ENCODE peak calls at places on chromosomes 16 and 17, in five cellular contexts. A is activated B cell treated with CpG ODN at 0.5 μM for 24 hours, Y is IMR-90, V is hippocampal formation, R is NCI-H460. O is an unnamed sample.

GRCh38 chr17:280901-281300 is 71.7 kb downstream of the RPH3AL start:
- DNase-seq in Y (no peak), A (no peak), V (no peak), R (no peak), O (no peak)

GRCh38 chr17:4492762-4493561 is 5.7 kb upstream of the SPNS2 start:
- DNase-seq in Y (peak), R (peak), V (no peak), A (no peak), O (no peak)

GRCh38 chr16:49491736-49492089 is 118.1 kb downstream of the C16orf78 start:
- DNase-seq in A (no peak), V (no peak), Y (no peak), R (no peak), O (no peak)

GRCh38 chr17:30477758-30478115 is 529 bp downstream of the GOSR1 start:
- DNase-seq in R (no peak), A (no peak), Y (peak), V (no peak), O (no peak)

GRCh38 chr17:77879226-77879895 is 79.1 kb upstream of the TNRC6C start:
- DNase-seq in Y (no peak), V (no peak), A (peak), R (no peak), O (no peak)

GRCh38 chr17:76529224-76529642 is 8.3 kb downstream of the CYGB start:
- DNase-seq in Y (peak), V (no peak), R (no peak), A (no peak), O (no peak)

GRCh38 chr16:81447383-81448101 is 2.9 kb downstream of the CMIP start:
- DNase-seq in A (no peak), Y (no peak), V (no peak), R (no peak), O (no peak)

GRCh38 chr17:34485999-34486398 is 93.4 kb upstream of the TMEM132E start:
- DNase-seq in V (no peak), R (no peak), Y (no peak), A (no peak), O (no peak)

GRCh38 chr16:51888021-51888420 is 658.9 kb downstream of the TOX3 start:
- DNase-seq in V (no peak), R (no peak), Y (peak), A (no peak), O (no peak)

GRCh38 chr16:48961546-48961945 is 320.1 kb downstream of the CBLN1 start:
- DNase-seq in V (no peak), Y (no peak), R (no peak), A (no peak), O (no peak)

GRCh38 chr16:84527486-84528269 is 23.2 kb upstream of the MEAK7 start:
- DNase-seq in A (no peak), Y (no peak), R (no peak), V (no peak), O (no peak)

GRCh38 chr16:19822534-19822933 is 62.1 kb downstream of the GPRC5B start:
- DNase-seq in Y (peak), R (no peak), V (no peak), A (no peak), O (no peak)

GRCh38 chr17:15651583-15652110 is 32.1 kb upstream of the FBXW10B start:
- DNase-seq in R (peak), Y (peak), A (no peak), V (peak), O (no peak)

GRCh38 chr17:263773-264172 is 82.3 kb upstream of the DOC2B start:
- DNase-seq in V (no peak), A (no peak), Y (no peak), R (no peak), O (no peak)

GRCh38 chr17:63997341-63998048 is 656 bp upstream of the PRR29 start:
- DNase-seq in R (no peak), Y (no peak), V (no peak), A (peak), O (no peak)

GRCh38 chr17:72151565-72152391 is 31.0 kb downstream of the SOX9 start:
- DNase-seq in A (no peak), R (peak), Y (peak), V (peak), O (no peak)

GRCh38 chr17:28643979-28644781 is 778 bp downstream of the BLTP2 start:
- DNase-seq in V (no peak), R (peak), A (peak), Y (peak), O (no peak)

GRCh38 chr17:50681260-50682200 is 26.2 kb downstream of the ANKRD40 start:
- DNase-seq in A (no peak), V (peak), Y (peak), R (peak), O (no peak)

GRCh38 chr16:74842413-74842812 is 67.8 kb upstream of the FA2H start:
- DNase-seq in A (no peak), Y (no peak), R (no peak), V (no peak), O (no peak)

GRCh38 chr16:81778231-81778630 is 860 bp upstream of the PLCG2 start:
- DNase-seq in Y (no peak), R (no peak), A (no peak), V (no peak), O (no peak)

GRCh38 chr17:68399638-68400403 is 57.5 kb downstream of the WIPI1 start:
- DNase-seq in V (no peak), R (no peak), Y (peak), A (no peak), O (no peak)

O was measured in NK-92 treated with Interleukin-12 subunit alpha and Interleukin-12 subunit beta, amount 100 ng/mL, for 24 hours.